ENCODE peak calls at places on chromosomes 3 and 15, in five cellular contexts. F is A549, P is brain microvascular endothelial cell, D is ascending aorta, X is Karpas-422. Q is an unnamed sample.

GRCh38 chr15:39188314-39188713 is 392.6 kb upstream of the THBS1 start:
- DNase-seq in X (no peak), P (no peak), F (no peak), D (no peak), Q (no peak)

GRCh38 chr3:6516694-6517093 is 344.2 kb upstream of the GRM7 start:
- DNase-seq in F (no peak), P (no peak), D (no peak), X (no peak), Q (no peak)

GRCh38 chr15:99956820-99957641 is 223.8 kb upstream of the LYSMD4 start:
- DNase-seq in D (peak), P (no peak), X (no peak), F (no peak), Q (no peak)

GRCh38 chr3:103991461-103992115 is 1375.1 kb upstream of the ALCAM start:
- DNase-seq in X (peak), P (peak), D (no peak), F (peak), Q (no peak)

GRCh38 chr3:172276103-172276502 is 172.2 kb downstream of the GHSR start:
- DNase-seq in X (no peak), F (no peak), P (no peak), D (no peak), Q (no peak)

GRCh38 chr15:64699767-64700388 is 75.5 kb downstream of the RBPMS2 start:
- DNase-seq in F (no peak), X (no peak), P (no peak), D (peak), Q (no peak)

GRCh38 chr15:39699531-39700110 is 83.0 kb downstream of the FSIP1 start:
- DNase-seq in X (no peak), P (no peak), F (no peak), D (no peak), Q (no peak)

GRCh38 chr15:63238796-63239195 is 38.6 kb upstream of the APH1B start:
- DNase-seq in P (peak), X (no peak), D (no peak), F (no peak), Q (no peak)

GRCh38 chr3:98746882-98747281 is 16.3 kb upstream of the ST3GAL6 start:
- DNase-seq in D (no peak), F (no peak), P (peak), X (no peak), Q (no peak)

GRCh38 chr3:171783626-171784025 is 26.7 kb downstream of the PLD1 start:
- DNase-seq in F (no peak), D (no peak), P (no peak), X (no peak), Q (no peak)

GRCh38 chr15:31350771-31351170 is 24.1 kb downstream of the KLF13 start:
- DNase-seq in X (no peak), D (no peak), P (no peak), F (no peak), Q (no peak)

GRCh38 chr15:40242671-40243070 is 3.8 kb downstream of the PAK6 start:
- DNase-seq in F (no peak), X (no peak), P (no peak), D (no peak), Q (peak)

GRCh38 chr3:42501681-42502428 is 588 bp upstream of the VIPR1 start:
- DNase-seq in D (peak), F (peak), P (peak), X (peak), Q (peak)

GRCh38 chr3:23607184-23607847 is 198.4 kb upstream of the UBE2E1 start:
- DNase-seq in X (no peak), P (no peak), D (no peak), F (no peak), Q (no peak)

DNA sequence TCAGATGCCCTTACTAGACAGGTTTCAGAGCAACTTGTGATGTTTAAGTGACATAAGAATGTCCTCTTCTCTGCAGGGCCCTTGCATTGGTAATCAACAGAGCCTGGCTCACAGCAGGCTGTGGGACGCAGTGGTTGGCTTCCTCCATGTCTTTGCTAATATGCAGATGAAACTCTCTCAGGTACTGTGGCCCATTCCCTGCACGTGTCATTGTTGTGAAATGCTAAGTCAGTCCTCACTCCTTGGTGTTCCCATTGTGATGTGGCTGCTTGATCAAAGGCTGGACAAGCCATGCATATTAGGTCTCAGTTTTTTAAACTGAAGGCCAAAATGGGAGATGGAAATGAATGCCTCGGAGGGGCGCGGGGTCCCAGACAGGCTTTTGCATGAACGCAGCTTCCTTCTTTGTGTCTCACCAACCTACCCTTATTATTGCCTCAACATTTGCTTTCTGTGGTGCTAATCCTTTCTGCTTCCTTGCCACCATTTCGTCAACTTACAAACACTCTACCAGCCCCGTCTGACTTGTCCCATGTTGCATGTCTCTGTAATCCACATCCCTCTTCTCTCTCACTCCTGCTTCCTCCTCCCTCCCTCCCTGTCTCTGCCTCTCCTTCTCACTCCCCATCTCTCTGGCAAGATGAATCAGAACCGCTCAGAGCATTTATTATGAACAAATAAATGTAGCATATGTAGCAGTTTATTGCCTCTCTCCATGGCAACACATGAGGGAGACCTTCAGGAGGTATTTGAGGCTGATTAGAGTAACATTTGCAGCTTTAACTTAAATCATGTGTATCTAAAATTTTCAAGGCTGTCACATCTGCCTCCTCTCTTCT is 133.2 kb upstream of the CHRM5 start:
- DNase-seq in P (no peak), D (no peak), X (no peak), F (no peak), Q (no peak)
- H3K27ac ChIP-seq in P (no peak), D (no peak), X (no peak), F (no peak), Q (no peak)

GRCh38 chr3:29536016-29536736 is 255.3 kb downstream of the RBMS3 start:
- DNase-seq in D (no peak), P (no peak), F (no peak), X (no peak), Q (no peak)
- H3K27ac ChIP-seq in D (no peak), P (no peak), F (no peak), X (no peak), Q (no peak)

DNA sequence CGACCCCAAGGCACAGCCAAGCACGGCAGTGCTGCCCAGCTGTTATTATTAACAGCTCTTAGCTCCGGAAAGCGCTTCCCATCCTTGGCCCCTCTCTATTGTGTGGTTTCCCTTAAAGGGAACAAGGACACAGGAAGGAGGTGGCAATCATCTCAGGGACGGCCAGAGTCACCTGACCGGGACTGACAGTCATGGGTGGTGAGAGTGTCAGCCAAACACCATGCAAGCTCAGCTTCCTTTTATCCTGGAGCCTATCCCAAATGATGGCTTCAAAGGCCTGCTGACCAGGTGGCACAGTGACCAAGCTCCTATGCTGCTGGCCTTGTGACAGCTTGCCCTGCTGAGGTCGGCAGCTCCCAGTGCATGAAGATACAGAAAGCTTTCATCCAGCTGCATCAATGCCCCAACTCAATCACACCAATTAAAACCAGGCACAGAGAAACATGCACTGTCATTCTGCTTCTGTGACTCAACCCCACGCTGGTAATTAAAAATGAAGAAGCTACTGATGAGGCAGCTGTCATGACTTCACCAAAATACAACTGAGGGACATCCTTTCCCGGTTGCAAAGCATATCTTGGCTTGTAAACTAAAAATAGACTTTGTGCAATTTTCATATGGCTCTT is 34.1 kb downstream of the PCSK6 start:
- DNase-seq in X (no peak), D (no peak), F (no peak), P (no peak), Q (no peak)
- H3K27ac ChIP-seq in X (no peak), D (no peak), F (no peak), P (no peak), Q (no peak)

GRCh38 chr3:59425371-59425770 is 375.5 kb upstream of the CFAP20DC start:
- DNase-seq in P (peak), X (no peak), F (peak), D (no peak), Q (no peak)
- H3K27ac ChIP-seq in P (peak), X (no peak), F (no peak), D (no peak), Q (no peak)

DNA sequence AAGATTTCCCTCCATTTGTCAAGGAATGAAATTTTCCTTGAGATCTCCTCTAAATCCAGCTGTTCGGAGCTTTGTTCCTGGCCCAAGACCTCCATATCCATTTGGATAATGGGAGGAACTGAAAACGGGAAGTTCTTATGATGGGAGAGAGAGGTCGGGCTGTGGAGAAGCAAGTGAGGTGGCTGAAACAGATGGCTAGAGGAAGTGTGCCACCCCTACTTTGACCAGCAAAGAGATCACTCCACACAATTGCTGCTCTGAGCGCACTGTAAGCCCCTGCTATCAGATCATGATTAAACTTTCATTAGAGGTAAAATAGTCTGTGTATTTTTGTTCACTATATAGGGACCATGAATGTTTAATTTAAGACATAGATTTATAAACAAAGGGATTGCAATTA is at the start of gene MINDY4B:
- DNase-seq in P (no peak), X (no peak), F (no peak), D (no peak), Q (no peak)
- H3K27ac ChIP-seq in P (no peak), X (no peak), F (no peak), D (no peak), Q (no peak)

GRCh38 chr3:163722421-163722820 is 1355.9 kb downstream of the SI start:
- DNase-seq in F (no peak), P (no peak), X (no peak), D (no peak), Q (no peak)

GRCh38 chr3:163726125-163726524 is 1352.2 kb downstream of the SI start:
- DNase-seq in P (no peak), F (no peak), D (no peak), X (no peak), Q (no peak)

DNA sequence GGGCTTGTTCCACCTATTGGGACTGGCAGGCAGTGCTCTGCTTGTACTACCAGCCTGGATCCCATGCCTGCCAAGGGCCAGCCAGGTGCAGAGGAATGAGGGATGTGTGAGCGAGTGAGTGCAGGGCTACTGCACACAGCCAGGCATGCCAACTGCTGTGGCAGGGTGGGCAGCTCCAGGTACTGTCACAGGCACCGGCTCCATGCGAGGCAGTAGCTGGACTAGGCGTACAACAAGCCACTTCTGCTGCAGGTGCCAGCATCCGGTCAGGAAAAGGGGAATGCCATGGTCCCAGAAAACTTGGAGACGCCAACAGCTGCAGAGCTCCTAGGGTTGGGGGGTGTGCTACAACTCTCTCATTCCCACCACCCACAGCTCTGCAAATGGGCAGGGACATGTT is 1356.7 kb downstream of the SI start:
- DNase-seq in F (no peak), X (no peak), P (no peak), D (no peak), Q (no peak)
- H3K27ac ChIP-seq in F (no peak), X (no peak), P (no peak), D (no peak), Q (no peak)

GRCh38 chr15:65805019-65805738 is 13.1 kb upstream of the DENND4A start:
- DNase-seq in D (no peak), F (no peak), X (no peak), P (no peak), Q (no peak)
- H3K27ac ChIP-seq in D (no peak), F (no peak), X (no peak), P (no peak), Q (no peak)

GRCh38 chr3:190621971-190622370 is 108.1 kb downstream of the IL1RAP start:
- DNase-seq in F (no peak), X (no peak), D (no peak), P (no peak), Q (no peak)
- H3K27ac ChIP-seq in F (no peak), X (no peak), D (no peak), P (no peak), Q (no peak)